ENCODE peak calls at places on chromosomes 6 and 20, in ten cellular contexts. T, Y, Z, E, Q, J, F, H, G and O are unnamed samples.

GRCh38 chr6:75207211-75207984 is 1.5 kb upstream of the COL12A1 start:
- DNase-seq in E (no peak), Z (no peak), F (no peak), T (peak; percentile 52), J (no peak), G (no peak), Q (no peak), H (no peak), Y (peak; percentile 46), O (no peak)

GRCh38 chr6:14431375-14432330 is 314.1 kb downstream of the CD83 start:
- DNase-seq in Z (no peak), H (no peak), T (no peak), J (no peak), F (no peak), Y (no peak), Q (no peak), E (no peak), G (no peak), O (no peak)

GRCh38 chr6:134204031-134204430 is 113.9 kb downstream of the SGK1 start:
- DNase-seq in F (no peak), E (no peak), J (no peak), H (no peak), T (no peak), Y (no peak), Q (no peak), Z (no peak), G (no peak), O (no peak)

GRCh38 chr6:35496036-35496850 is 636 bp downstream of the TEAD3 start:
- DNase-seq in Z (no peak), T (no peak), G (no peak), J (no peak), F (no peak), Y (no peak), Q (peak; percentile 54), H (no peak), E (peak; percentile 80), O (no peak)

GRCh38 chr20:5390719-5391118 is 74.0 kb upstream of the PROKR2 start:
- DNase-seq in Y (no peak), E (no peak), T (no peak), G (no peak), H (no peak), J (no peak), F (no peak), Q (no peak), Z (no peak), O (no peak)

GRCh38 chr20:23114018-23114417 is 27.9 kb upstream of the CD93 start:
- DNase-seq in F (no peak), T (peak; percentile 52), Z (no peak), Y (peak; percentile 47), H (peak; percentile 70), G (no peak), J (no peak), E (no peak), Q (no peak), O (peak; percentile 33)

GRCh38 chr20:4040283-4041179 is 25.2 kb upstream of the RNF24 start:
- DNase-seq in J (no peak), F (no peak), E (no peak), T (no peak), Z (no peak), H (peak; percentile 60), G (no peak), Y (peak; percentile 86), Q (peak; percentile 50), O (peak; percentile 48)

GRCh38 chr20:1894471-1894950 is 696 bp upstream of the SIRPA start:
- DNase-seq in T (peak; percentile 78), Y (peak; percentile 79), G (no peak), J (no peak), Z (peak; percentile 29), E (peak; percentile 76), F (peak; percentile 39), Q (peak; percentile 62), H (no peak), O (peak; percentile 61)

GRCh38 chr6:142945446-142946180 is 637 bp upstream of the HIVEP2 start:
- DNase-seq in E (peak; percentile 80), Y (no peak), H (peak; percentile 75), T (no peak), Q (peak; percentile 49), J (no peak), Z (no peak), G (no peak), F (peak; percentile 68), O (no peak)

GRCh38 chr20:1164871-1165270 is 19.9 kb downstream of the TMEM74B start:
- DNase-seq in Q (no peak), H (no peak), E (no peak), G (no peak), Z (no peak), J (no peak), T (no peak), F (no peak), Y (no peak), O (no peak)

GRCh38 chr6:42978487-42978792 is 541 bp downstream of the PEX6 start:
- DNase-seq in G (no peak), T (peak; percentile 56), F (peak; percentile 20), Q (no peak), Z (no peak), J (no peak), E (peak; percentile 69), H (peak; percentile 57), Y (no peak), O (peak; percentile 18)

GRCh38 chr6:98747960-98748359 is 86.4 kb upstream of the POU3F2 start:
- DNase-seq in Y (no peak), E (no peak), G (no peak), F (no peak), H (no peak), Z (no peak), Q (no peak), J (no peak), T (no peak), O (no peak)

GRCh38 chr6:166078294-166078693 is 89.4 kb downstream of the TBXT start:
- DNase-seq in Q (no peak), H (no peak), T (no peak), E (no peak), G (peak; percentile 89), F (no peak), Z (peak; percentile 86), J (no peak), Y (peak; percentile 69), O (peak; percentile 98)

GRCh38 chr20:33532753-33533459 is 43.0 kb downstream of the CBFA2T2 start:
- DNase-seq in Y (peak; percentile 55), T (no peak), E (no peak), G (peak; percentile 39), Q (no peak), J (no peak), Z (no peak), H (no peak), F (no peak), O (peak; percentile 34)

GRCh38 chr6:10411131-10411914 is 3.6 kb downstream of the TFAP2A start:
- DNase-seq in E (no peak), F (no peak), G (no peak), H (no peak), J (no peak), Y (no peak), Z (no peak), Q (no peak), T (no peak), O (no peak)

GRCh38 chr6:10409160-10409765 is 5.6 kb downstream of the TFAP2A start:
- DNase-seq in T (no peak), G (no peak), H (no peak), J (no peak), E (no peak), Y (no peak), Q (no peak), Z (no peak), F (no peak), O (no peak)

GRCh38 chr6:10411915-10412164 is 3.0 kb downstream of the TFAP2A start:
- DNase-seq in E (no peak), F (no peak), Z (no peak), Q (no peak), G (no peak), T (no peak), J (no peak), Y (no peak), H (peak; percentile 55), O (no peak)

GRCh38 chr6:10410214-10410873 is 4.5 kb downstream of the TFAP2A start:
- DNase-seq in J (no peak), Y (no peak), Z (no peak), H (no peak), G (no peak), T (no peak), Q (no peak), F (no peak), E (no peak), O (no peak)

DNA sequence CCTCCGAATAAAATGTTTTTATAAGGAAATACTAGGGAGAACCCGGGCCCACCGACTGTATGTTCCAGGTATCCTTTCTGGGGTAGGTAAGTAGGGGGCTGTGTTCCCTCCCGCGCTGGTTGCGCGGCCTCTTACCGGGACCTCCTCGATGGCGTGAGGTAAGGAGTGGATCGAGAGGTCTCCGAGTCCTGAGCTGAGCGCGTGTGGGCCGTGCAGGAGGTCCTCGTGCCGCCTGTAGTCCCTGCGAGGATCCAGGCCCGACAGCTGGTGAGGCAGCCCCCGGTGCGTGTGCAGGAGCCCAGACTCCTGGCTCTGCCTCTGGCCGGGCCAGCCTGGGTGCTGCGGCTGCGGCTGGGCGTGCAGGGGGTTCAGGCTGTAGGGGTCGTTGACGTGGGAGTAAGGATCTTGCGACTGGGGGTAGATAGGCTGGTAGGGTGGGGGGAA is 5.1 kb downstream of the TFAP2A start:
- DNase-seq in H (no peak), G (no peak), F (no peak), Y (no peak), E (no peak), J (no peak), T (no peak), Q (no peak), Z (no peak), O (no peak)
- H3K4me3 ChIP-seq in H (no peak overlapping the region), G (peak overlapping the region; percentile 43), F (no peak overlapping the region), Y (no peak overlapping the region), E (no peak overlapping the region), J (no peak overlapping the region), T (no peak overlapping the region), Q (no peak overlapping the region), Z (no peak overlapping the region), O (no peak overlapping the region)

DNA sequence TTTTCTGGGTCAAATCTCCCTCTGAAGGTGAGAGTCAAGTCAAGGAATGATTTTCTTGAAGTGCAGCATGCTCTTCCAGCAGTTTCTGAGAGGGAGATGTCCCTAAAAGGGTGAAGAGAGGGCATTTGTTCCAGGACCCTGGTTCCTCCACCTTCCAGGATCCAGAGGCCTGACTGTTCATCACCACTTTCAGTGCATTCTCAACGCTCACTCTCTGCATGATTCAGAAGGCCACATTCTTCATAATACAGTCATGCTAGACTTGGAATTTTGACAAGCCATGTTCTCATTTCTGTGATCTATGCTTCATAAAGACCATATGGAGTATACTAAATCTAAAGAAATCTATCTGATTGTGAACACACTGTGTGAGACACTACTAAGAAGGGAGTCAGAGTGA is 85.1 kb downstream of the PDE7B start:
- DNase-seq in Z (peak; percentile 97), T (no peak), Q (no peak), H (no peak), E (no peak), Y (peak; percentile 89), G (peak; percentile 92), J (no peak), F (no peak), O (peak; percentile 96)
- H3K4me3 ChIP-seq in Z (no peak overlapping the region), T (no peak overlapping the region), Q (no peak overlapping the region), H (no peak overlapping the region), E (no peak overlapping the region), Y (no peak overlapping the region), G (no peak overlapping the region), J (no peak overlapping the region), F (no peak overlapping the region), O (no peak overlapping the region)

GRCh38 chr20:58692579-58693225 is at the start of gene NPEPL1:
- DNase-seq in Z (peak; percentile 27), J (peak; percentile 58), Q (peak; percentile 78), F (peak; percentile 61), T (peak; percentile 79), H (peak; percentile 85), E (peak; percentile 87), G (no peak), Y (peak; percentile 84), O (peak; percentile 77)
- H3K4me3 ChIP-seq in Z (peak within 1 kb of the TSS; percentile 37), J (peak within 1 kb of the TSS; percentile 59), Q (peak within 1 kb of the TSS; percentile 69), F (peak within 1 kb of the TSS; percentile 72), T (peak within 1 kb of the TSS; percentile 49), H (peak within 1 kb of the TSS; percentile 65), E (no peak within 1 kb of the TSS), G (peak within 1 kb of the TSS; percentile 55), Y (peak within 1 kb of the TSS; percentile 51), O (peak within 1 kb of the TSS; percentile 64)

GRCh38 chr6:162336359-162336758 is 391.2 kb downstream of the PRKN start:
- DNase-seq in H (no peak), Y (no peak), Z (no peak), Q (no peak), E (no peak), J (no peak), G (no peak), T (no peak), F (no peak), O (no peak)
- H3K4me3 ChIP-seq in H (no peak overlapping the region), Y (no peak overlapping the region), Z (no peak overlapping the region), Q (no peak overlapping the region), E (no peak overlapping the region), J (no peak overlapping the region), G (no peak overlapping the region), T (no peak overlapping the region), F (no peak overlapping the region), O (no peak overlapping the region)